ENCODE peak calls at places on chromosomes 3 and 15, in five cellular contexts. A is neural progenitor cell, C is OCI-LY7, R is PC-3, W is MM.1S. D is an unnamed sample.
A peak's percentile ranks its signal among the peaks of the same experiment; 100 is the strongest.

GRCh38 chr15:28125673-28126651 is 26.8 kb upstream of the OCA2 start:
- DNase-seq in A (peak; percentile 78), C (peak; percentile 65), R (peak; percentile 74), W (peak; percentile 54), D (peak; percentile 81)

GRCh38 chr15:99213187-99213811 is 36.1 kb downstream of the TTC23 start:
- DNase-seq in A (peak; percentile 74), C (peak; percentile 58), R (peak; percentile 78), W (peak; percentile 68), D (peak; percentile 75)

GRCh38 chr3:111336511-111336910 is 205.5 kb upstream of the CD96 start:
- DNase-seq in A (no peak), C (no peak), R (peak; percentile 22), W (no peak), D (no peak)

GRCh38 chr3:132347095-132347494 is 29.9 kb downstream of the ACP3 start:
- DNase-seq in A (no peak), C (no peak), R (peak; percentile 76), W (no peak), D (no peak)

GRCh38 chr15:93072440-93073394 is 16.3 kb downstream of the RGMA start:
- DNase-seq in A (peak; percentile 96), C (no peak), R (peak; percentile 75), W (no peak), D (peak; percentile 90)

GRCh38 chr3:101689291-101689690 is 2.8 kb upstream of the RPL24 start:
- DNase-seq in A (no peak), C (no peak), R (no peak), W (no peak), D (no peak)

GRCh38 chr15:37130356-37130755 is 30.0 kb upstream of the MEIS2 start:
- DNase-seq in A (no peak), C (no peak), R (no peak), W (no peak), D (no peak)

GRCh38 chr3:128060473-128061381 is 8.5 kb downstream of the SEC61A1 start:
- DNase-seq in A (no peak), C (no peak), R (peak; percentile 33), W (no peak), D (no peak)

GRCh38 chr15:101138913-101139880 is 112.7 kb downstream of the CHSY1 start:
- DNase-seq in A (no peak), C (no peak), R (no peak), W (peak; percentile 70), D (no peak)

GRCh38 chr3:102733811-102734574 is 299.2 kb downstream of the ZPLD1 start:
- DNase-seq in A (no peak), C (no peak), R (peak; percentile 9), W (no peak), D (peak; percentile 37)

GRCh38 chr15:91412529-91412928 is 312.5 kb downstream of the SV2B start:
- DNase-seq in A (no peak), C (no peak), R (no peak), W (no peak), D (no peak)

GRCh38 chr3:161219495-161219894 is 1.6 kb upstream of the NMD3 start:
- DNase-seq in A (no peak), C (no peak), R (no peak), W (no peak), D (no peak)

GRCh38 chr3:155185623-155186022 is 105.5 kb downstream of the MME start:
- DNase-seq in A (no peak), C (no peak), R (peak; percentile 27), W (peak; percentile 48), D (peak; percentile 48)

GRCh38 chr3:37764586-37764985 is 97.1 kb upstream of the CTDSPL start:
- DNase-seq in A (no peak), C (no peak), R (no peak), W (no peak), D (no peak)

GRCh38 chr15:51750942-51751686 is at the start of gene TMOD2:
- DNase-seq in A (peak; percentile 76), C (no peak), R (peak; percentile 45), W (peak; percentile 60), D (peak; percentile 81)
- TF ChIP-seq EZH2phosphoT487 in A (peak; percentile 91), C (no peak), R (no peak), W (no peak), D (no peak)

GRCh38 chr3:190124067-190124466 is 3.4 kb upstream of the P3H2 start:
- DNase-seq in A (no peak), C (no peak), R (no peak), W (no peak), D (no peak)

GRCh38 chr3:190120161-190121060 is at the start of gene P3H2:
- DNase-seq in A (peak; percentile 95), C (no peak), R (peak; percentile 92), W (peak; percentile 91), D (peak; percentile 93)

GRCh38 chr3:190119734-190120133 is 963 bp downstream of the P3H2 start:
- DNase-seq in A (no peak), C (no peak), R (no peak), W (no peak), D (no peak)

GRCh38 chr3:190121061-190121765 is 516 bp upstream of the P3H2 start:
- DNase-seq in A (no peak), C (no peak), R (no peak), W (no peak), D (no peak)

GRCh38 chr3:190122198-190122771 is 1.6 kb upstream of the P3H2 start:
- DNase-seq in A (no peak), C (no peak), R (no peak), W (no peak), D (peak; percentile 19)
- TF ChIP-seq CTCF in A (no peak), C (no peak), R (no peak), W (no peak), D (no peak)

GRCh38 chr15:31262143-31262530 is 64.5 kb upstream of the KLF13 start:
- DNase-seq in A (no peak), C (no peak), R (no peak), W (no peak), D (no peak)
- TF ChIP-seq EZH2phosphoT487 in A (no peak), C (no peak), R (no peak), W (no peak), D (no peak)

GRCh38 chr3:14418259-14418658 is 15.9 kb downstream of the SLC6A6 start:
- DNase-seq in A (no peak), C (no peak), R (no peak), W (no peak), D (no peak)

GRCh38 chr3:14418670-14419250 is 16.4 kb downstream of the SLC6A6 start:
- DNase-seq in A (no peak), C (no peak), R (no peak), W (no peak), D (peak; percentile 71)

GRCh38 chr3:14414841-14415464 is 12.5 kb downstream of the SLC6A6 start:
- DNase-seq in A (no peak), C (no peak), R (no peak), W (no peak), D (no peak)

GRCh38 chr3:14415501-14415900 is 13.1 kb downstream of the SLC6A6 start:
- DNase-seq in A (no peak), C (no peak), R (peak; percentile 72), W (no peak), D (no peak)

GRCh38 chr3:14416453-14416852 is 14.0 kb downstream of the SLC6A6 start:
- DNase-seq in A (no peak), C (no peak), R (no peak), W (no peak), D (no peak)
- TF ChIP-seq CTCF in A (no peak), C (no peak), R (no peak), W (no peak), D (no peak)